ENCODE peak calls at places on chromosomes 4 and X, in ten cellular contexts. U is fibroblast of pulmonary artery; N is BE2C; I is esophagus squamous epithelium; D is osteocyte; X is GM13977; O is CD8-positive, alpha-beta T cell; F is left lung; J is AG09309; E is AG10803. P is an unnamed sample.

GRCh38 chrX:53290441-53291041 is 9.2 kb upstream of the IQSEC2 start:
- DNase-seq in X (no peak), J (no peak), D (no peak), N (no peak), O (no peak), E (no peak), F (no peak), U (no peak), I (no peak), P (no peak)

GRCh38 chr4:76963136-76963477 is 13.6 kb downstream of the SEPTIN11 start:
- DNase-seq in U (no peak), D (no peak), J (no peak), E (peak; percentile 76), X (no peak), N (no peak), I (no peak), F (no peak), O (no peak), P (no peak)

GRCh38 chr4:184315675-184316359 is 98.1 kb upstream of the ENPP6 start:
- DNase-seq in N (no peak), D (no peak), X (no peak), O (no peak), U (no peak), E (no peak), F (no peak), I (no peak), J (no peak), P (no peak)

GRCh38 chrX:69815063-69815462 is 199.2 kb downstream of the EDA start:
- DNase-seq in O (no peak), I (no peak), J (no peak), X (no peak), E (no peak), U (no peak), D (no peak), N (no peak), F (no peak), P (no peak)

GRCh38 chr4:39061450-39061849 is 582 bp upstream of the KLHL5 start:
- DNase-seq in E (no peak), U (no peak), I (no peak), O (no peak), X (no peak), D (no peak), F (no peak), J (no peak), N (no peak), P (no peak)

GRCh38 chrX:111507931-111508330 is 3.5 kb upstream of the SERTM2 start:
- DNase-seq in J (no peak), E (no peak), O (no peak), D (no peak), I (no peak), N (no peak), U (no peak), X (no peak), F (no peak), P (no peak)

GRCh38 chr4:99276454-99276853 is 14.3 kb downstream of the ADH1A start:
- DNase-seq in X (no peak), E (no peak), F (no peak), J (no peak), D (no peak), I (no peak), O (no peak), N (no peak), U (no peak), P (no peak)

GRCh38 chr4:6066191-6066590 is 48.0 kb upstream of the C4orf50 start:
- DNase-seq in I (no peak), E (no peak), O (no peak), F (no peak), J (no peak), U (no peak), D (no peak), N (no peak), X (no peak), P (no peak)

GRCh38 chrX:20571611-20572010 is 304.9 kb upstream of the RPS6KA3 start:
- DNase-seq in X (no peak), O (no peak), N (no peak), U (peak; percentile 26), J (no peak), I (no peak), D (no peak), E (no peak), F (no peak), P (no peak)

GRCh38 chr4:148226341-148226740 is 215.9 kb downstream of the NR3C2 start:
- DNase-seq in F (no peak), U (no peak), E (no peak), D (no peak), N (no peak), X (no peak), O (no peak), J (no peak), I (no peak), P (no peak)

GRCh38 chr4:140126261-140126660 is 27.7 kb downstream of the MAML3 start:
- DNase-seq in D (no peak), U (peak; percentile 45), F (no peak), O (no peak), E (no peak), I (no peak), X (no peak), J (no peak), N (peak; percentile 33), P (no peak)

GRCh38 chr4:116180056-116180690 is 905.2 kb downstream of the TRAM1L1 start:
- DNase-seq in I (no peak), X (peak; percentile 12), F (no peak), N (no peak), E (no peak), D (no peak), U (peak; percentile 2), J (no peak), O (no peak), P (no peak)

GRCh38 chr4:124757121-124757520 is 44.6 kb upstream of the ANKRD50 start:
- DNase-seq in I (no peak), E (peak; percentile 20), U (peak; percentile 16), O (no peak), D (no peak), F (no peak), J (no peak), N (no peak), X (no peak), P (no peak)

GRCh38 chr4:56876264-56876663 is 31.4 kb upstream of the REST start:
- DNase-seq in F (no peak), J (no peak), D (no peak), E (no peak), N (no peak), X (no peak), O (no peak), I (no peak), U (no peak), P (no peak)

GRCh38 chr4:96354036-96354712 is 514.3 kb downstream of the PDHA2 start:
- DNase-seq in O (no peak), E (no peak), U (peak; percentile 30), N (no peak), X (no peak), I (no peak), J (no peak), F (no peak), D (no peak), P (no peak)

GRCh38 chr4:159048166-159048886 is 54.6 kb upstream of the RAPGEF2 start:
- DNase-seq in U (peak; percentile 87), D (no peak), X (no peak), E (peak; percentile 74), O (no peak), J (no peak), F (peak; percentile 74), N (peak; percentile 56), I (no peak), P (no peak)

DNA sequence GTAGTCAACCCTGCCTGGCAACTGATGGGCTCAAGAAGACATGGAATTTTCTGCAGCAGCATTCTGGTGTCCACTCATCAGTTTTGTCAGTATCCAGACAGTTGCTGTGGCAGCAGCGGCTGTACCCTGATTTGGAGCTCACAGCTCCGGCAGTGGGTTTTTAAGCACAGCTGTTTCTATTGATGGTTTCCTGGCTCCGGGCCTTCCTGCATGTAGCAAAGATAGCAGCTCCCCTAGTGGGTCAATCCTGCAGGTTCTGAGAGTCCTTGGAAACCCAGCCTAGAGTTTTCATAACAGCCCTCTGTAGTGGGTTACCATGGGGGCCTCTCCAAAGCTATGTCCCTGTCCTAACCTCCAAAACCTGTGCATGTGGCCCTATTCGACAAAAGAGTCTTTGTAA is 84.0 kb upstream of the ATP6AP2 start:
- DNase-seq in U (peak; percentile 17), N (no peak), J (peak; percentile 2), I (no peak), D (no peak), F (no peak), E (peak; percentile 48), O (no peak), X (no peak), P (no peak)
- TF ChIP-seq CTCF in U (peak; percentile 24), N (peak; percentile 32), J (peak; percentile 32), I (no peak), D (peak; percentile 42), F (no peak), E (peak; percentile 49), O (no peak), X (no peak), P (peak; percentile 54)

GRCh38 chr4:26319467-26320158 is 1.2 kb upstream of the RBPJ start:
- DNase-seq in D (peak; percentile 99), E (peak; percentile 100), O (peak; percentile 91), X (peak; percentile 96), U (peak; percentile 100), J (peak; percentile 99), N (peak; percentile 99), F (peak; percentile 98), I (peak; percentile 88), P (peak; percentile 97)
- TF ChIP-seq CTCF in D (peak; percentile 7), E (no peak), O (no peak), X (peak; percentile 60), U (no peak), J (no peak), N (no peak), F (no peak), I (peak; percentile 26), P (no peak)

GRCh38 chrX:118637997-118638396 is 89.4 kb upstream of the IL13RA1 start:
- DNase-seq in I (no peak), U (peak; percentile 26), F (no peak), E (no peak), O (no peak), X (no peak), J (no peak), D (no peak), N (no peak), P (no peak)
- TF ChIP-seq CTCF in I (no peak), U (peak; percentile 36), F (no peak), E (peak; percentile 35), O (no peak), X (no peak), J (peak; percentile 35), D (peak; percentile 49), N (peak; percentile 27), P (peak; percentile 29)

DNA sequence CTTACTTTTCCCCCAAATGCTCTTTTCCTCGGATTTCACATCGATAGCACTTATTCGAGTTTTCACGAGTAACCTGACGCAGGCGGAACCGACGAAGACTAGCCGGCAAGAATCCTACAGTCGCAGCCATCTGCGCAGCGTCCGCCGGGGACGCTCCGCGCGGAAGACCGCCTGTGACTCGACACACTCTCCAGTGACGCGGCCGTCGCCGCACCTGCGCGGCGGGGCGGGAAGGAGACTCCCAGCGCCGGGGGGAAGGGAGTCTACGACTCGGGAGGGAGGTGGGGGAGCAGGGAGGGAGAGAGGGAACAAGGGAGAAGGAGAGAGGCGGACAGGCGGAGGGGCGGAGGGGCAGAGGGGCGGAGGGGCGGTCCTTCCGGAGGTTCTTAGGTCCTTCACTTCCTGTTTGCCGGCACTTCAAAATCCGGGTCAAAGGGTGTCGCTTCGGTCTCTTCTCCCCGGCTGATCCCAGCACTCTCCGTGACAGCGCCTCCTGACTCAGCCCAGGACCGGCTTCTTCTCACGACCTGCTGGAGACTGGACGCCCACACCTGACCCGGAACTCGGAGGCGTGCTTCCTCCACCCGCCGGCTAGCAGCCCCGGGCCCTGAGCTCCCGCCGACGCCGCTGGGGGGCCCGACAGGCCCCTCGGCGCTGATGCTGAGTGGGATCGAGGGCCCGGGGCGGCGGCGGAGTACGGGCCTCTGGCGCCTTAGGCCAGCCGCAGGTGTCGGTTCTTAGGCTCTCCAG is at the start of gene USP38:
- DNase-seq in U (peak; percentile 92), O (peak; percentile 69), N (peak; percentile 96), E (peak; percentile 91), J (peak; percentile 81), X (peak; percentile 85), F (peak; percentile 95), D (peak; percentile 92), I (peak; percentile 90), P (peak; percentile 87)
- TF ChIP-seq CTCF in U (no peak), O (no peak), N (peak; percentile 7), E (no peak), J (no peak), X (no peak), F (no peak), D (no peak), I (no peak), P (peak; percentile 19)